ENCODE peak calls at places on chromosomes 11 and 22, in ten cellular contexts. Y is MM.1S, Q is GM23248, A is germinal center, F is AG10803, D is GM12865, K is NCI-H1092 treated with DMSO at 0.1 percent for 48 hours, X is ovary, C is foreskin fibroblast, M is EL. G is an unnamed sample.

GRCh38 chr22:44729391-44730012 is 22.9 kb upstream of the ARHGAP8 start:
- DNase-seq in Y (no peak), Q (peak; percentile 72), A (no peak), F (peak; percentile 71), D (peak; percentile 24), K (no peak), X (peak; percentile 82), C (peak; percentile 91), M (no peak), G (no peak)

GRCh38 chr22:37185646-37186227 is 2.3 kb downstream of the C1QTNF6 start:
- DNase-seq in Y (no peak), Q (no peak), A (no peak), F (no peak), D (no peak), K (no peak), X (no peak), C (no peak), M (no peak), G (no peak)

GRCh38 chr11:100340416-100341323 is 346.4 kb upstream of the ARHGAP42 start:
- DNase-seq in Y (no peak), Q (no peak), A (no peak), F (no peak), D (no peak), K (no peak), X (no peak), C (no peak), M (no peak), G (no peak)

GRCh38 chr11:69923196-69923595 is 104.0 kb upstream of the FGF3 start:
- DNase-seq in Y (no peak), Q (no peak), A (no peak), F (no peak), D (no peak), K (no peak), X (no peak), C (no peak), M (no peak), G (no peak)

GRCh38 chr11:71189768-71190315 is 62.5 kb downstream of the SHANK2 start:
- DNase-seq in Y (no peak), Q (no peak), A (no peak), F (no peak), D (no peak), K (no peak), X (no peak), C (no peak), M (no peak), G (no peak)

GRCh38 chr11:94602430-94603372 is 35.5 kb downstream of the PIWIL4 start:
- DNase-seq in Y (peak; percentile 77), Q (peak; percentile 97), A (no peak), F (peak; percentile 77), D (peak; percentile 70), K (no peak), X (no peak), C (peak; percentile 86), M (peak; percentile 8), G (peak; percentile 6)

GRCh38 chr11:45901646-45902045 is 5.4 kb downstream of the FREY1 start:
- DNase-seq in Y (no peak), Q (no peak), A (no peak), F (no peak), D (no peak), K (no peak), X (no peak), C (no peak), M (no peak), G (no peak)

GRCh38 chr22:40453676-40454075 is 83.3 kb downstream of the SGSM3 start:
- DNase-seq in Y (no peak), Q (no peak), A (no peak), F (peak; percentile 22), D (no peak), K (no peak), X (no peak), C (no peak), M (peak; percentile 24), G (no peak)

GRCh38 chr22:38924197-38924952 is 33.0 kb upstream of the APOBEC3A start:
- DNase-seq in Y (no peak), Q (peak; percentile 89), A (no peak), F (peak; percentile 92), D (no peak), K (peak; percentile 100), X (peak; percentile 81), C (peak; percentile 95), M (peak; percentile 93), G (peak; percentile 86)

GRCh38 chr11:32809313-32809712 is 14.9 kb upstream of the CCDC73 start:
- DNase-seq in Y (peak; percentile 74), Q (peak; percentile 79), A (peak; percentile 68), F (peak; percentile 70), D (peak; percentile 83), K (peak; percentile 53), X (peak; percentile 45), C (peak; percentile 80), M (peak; percentile 72), G (peak; percentile 60)

GRCh38 chr11:121236115-121237001 is 56.2 kb upstream of the SC5D start:
- DNase-seq in Y (peak; percentile 23), Q (peak; percentile 62), A (no peak), F (peak; percentile 53), D (peak; percentile 80), K (no peak), X (no peak), C (no peak), M (peak; percentile 35), G (no peak)

G was measured in stromal cell of bone marrow.